ENCODE peak calls at places on chromosome X, in six cellular contexts. W is SW480, U is NCI-H1436, F is psoas muscle, V is fibroblast of gingiva, A is ecto neural progenitor cell. T is an unnamed sample.

GRCh38 chrX:129759576-129760061 is 20.1 kb upstream of the SASH3 start:
- DNase-seq in W (peak; percentile 78), U (no peak), F (peak; percentile 34), V (peak; percentile 84), A (no peak), T (peak; percentile 61)

GRCh38 chrX:114952696-114953095 is 64.7 kb downstream of the IL13RA2 start:
- DNase-seq in W (no peak), U (no peak), F (no peak), V (no peak), A (no peak), T (no peak)

GRCh38 chrX:46577116-46578005 is 3.8 kb downstream of the CHST7 start:
- DNase-seq in W (no peak), U (no peak), F (no peak), V (peak; percentile 29), A (no peak), T (no peak)

GRCh38 chrX:20221902-20222301 is 44.8 kb downstream of the RPS6KA3 start:
- DNase-seq in W (no peak), U (no peak), F (no peak), V (peak; percentile 56), A (no peak), T (peak; percentile 49)

GRCh38 chrX:2489446-2490445 is 11.0 kb downstream of the DHRSX start:
- DNase-seq in W (no peak), U (no peak), F (no peak), V (no peak), A (no peak), T (no peak)

GRCh38 chrX:68735266-68735665 is 87.8 kb downstream of the STARD8 start:
- DNase-seq in W (no peak), U (no peak), F (no peak), V (no peak), A (no peak), T (no peak)

GRCh38 chrX:57282568-57282967 is 3.9 kb upstream of the FAAH2 start:
- DNase-seq in W (peak; percentile 35), U (no peak), F (no peak), V (no peak), A (no peak), T (no peak)

GRCh38 chrX:20309796-20310195 is 43.1 kb upstream of the RPS6KA3 start:
- DNase-seq in W (no peak), U (no peak), F (no peak), V (peak; percentile 11), A (no peak), T (no peak)

GRCh38 chrX:40471965-40472648 is 108.7 kb upstream of the ATP6AP2 start:
- DNase-seq in W (peak; percentile 70), U (peak; percentile 23), F (no peak), V (peak; percentile 17), A (peak; percentile 63), T (peak; percentile 38)

GRCh38 chrX:72123471-72124185 is 8.1 kb downstream of the RTL5 start:
- DNase-seq in W (no peak), U (no peak), F (peak; percentile 43), V (peak; percentile 55), A (peak; percentile 80), T (no peak)

GRCh38 chrX:86146102-86146501 is 2.1 kb upstream of the DACH2 start:
- DNase-seq in W (no peak), U (no peak), F (no peak), V (no peak), A (no peak), T (no peak)

T was measured in foreskin fibroblast.